ENCODE peak calls at places on chromosomes 6 and 20, in ten cellular contexts. U, K, N, O, R, F, Q, A, I and H are unnamed samples.

GRCh38 chr20:13813910-13814309 is 29.1 kb downstream of the NDUFAF5 start:
- DNase-seq in R (no peak), Q (no peak), K (peak; percentile 4), U (no peak), I (no peak), N (no peak), A (no peak), O (no peak), F (no peak), H (no peak)

GRCh38 chr6:15131234-15132195 is 114.4 kb upstream of the JARID2 start:
- DNase-seq in F (no peak), A (no peak), K (no peak), O (no peak), Q (no peak), N (no peak), I (no peak), R (no peak), U (no peak), H (no peak)

GRCh38 chr20:63896136-63896890 is 1.4 kb downstream of the DNAJC5 start:
- DNase-seq in Q (peak; percentile 74), U (peak; percentile 65), A (no peak), K (no peak), O (peak; percentile 83), R (peak; percentile 25), I (no peak), N (no peak), F (peak; percentile 21), H (peak; percentile 63)

GRCh38 chr6:153059757-153060156 is 57.2 kb upstream of the MTRF1L start:
- DNase-seq in U (no peak), N (no peak), F (no peak), O (no peak), Q (no peak), K (no peak), R (no peak), A (no peak), I (no peak), H (no peak)

GRCh38 chr6:50007821-50008220 is 14.0 kb downstream of the DEFB110 start:
- DNase-seq in O (no peak), Q (no peak), F (no peak), A (no peak), R (peak; percentile 75), K (no peak), N (no peak), I (no peak), U (no peak), H (peak; percentile 57)

GRCh38 chr6:158667360-158667981 is 17.6 kb downstream of the SYTL3 start:
- DNase-seq in R (no peak), O (no peak), U (no peak), K (no peak), F (no peak), Q (peak; percentile 9), A (no peak), I (no peak), N (no peak), H (no peak)

GRCh38 chr6:147970970-147971369 is 371.7 kb upstream of the SASH1 start:
- DNase-seq in Q (no peak), F (no peak), U (no peak), I (no peak), R (peak; percentile 44), K (no peak), O (no peak), A (no peak), N (no peak), H (no peak)

GRCh38 chr6:47424436-47424836 is 53.2 kb upstream of the CD2AP start:
- DNase-seq in U (no peak), I (no peak), O (no peak), Q (no peak), R (no peak), A (no peak), K (no peak), N (no peak), F (no peak), H (no peak)

GRCh38 chr20:32333181-32333987 is 24.7 kb upstream of the ASXL1 start:
- DNase-seq in Q (no peak), R (no peak), F (no peak), N (no peak), I (no peak), O (no peak), A (no peak), K (no peak), U (no peak), H (no peak)

GRCh38 chr6:96171112-96171511 is 155.3 kb downstream of the FUT9 start:
- DNase-seq in U (no peak), N (no peak), K (no peak), F (no peak), R (no peak), A (no peak), I (no peak), O (no peak), Q (no peak), H (no peak)

GRCh38 chr20:1735417-1736089 is 78.0 kb upstream of the SIRPG start:
- DNase-seq in K (no peak), U (no peak), I (no peak), Q (no peak), O (no peak), F (no peak), R (no peak), A (no peak), N (no peak), H (no peak)

GRCh38 chr6:134676307-134677281 is 273.3 kb downstream of the ALDH8A1 start:
- DNase-seq in K (peak; percentile 81), Q (peak; percentile 69), A (no peak), R (no peak), N (no peak), I (no peak), F (no peak), U (no peak), O (peak; percentile 80), H (no peak)

GRCh38 chr20:12700701-12701100 is 308.1 kb upstream of the SPTLC3 start:
- DNase-seq in R (no peak), U (no peak), A (no peak), O (no peak), Q (no peak), N (no peak), K (no peak), F (no peak), I (no peak), H (no peak)

GRCh38 chr6:32046450-32047083 is 8.4 kb downstream of the CYP21A2 start:
- DNase-seq in U (no peak), N (no peak), F (no peak), K (no peak), R (peak; percentile 17), I (no peak), O (no peak), Q (peak; percentile 23), A (no peak), H (no peak)

DNA sequence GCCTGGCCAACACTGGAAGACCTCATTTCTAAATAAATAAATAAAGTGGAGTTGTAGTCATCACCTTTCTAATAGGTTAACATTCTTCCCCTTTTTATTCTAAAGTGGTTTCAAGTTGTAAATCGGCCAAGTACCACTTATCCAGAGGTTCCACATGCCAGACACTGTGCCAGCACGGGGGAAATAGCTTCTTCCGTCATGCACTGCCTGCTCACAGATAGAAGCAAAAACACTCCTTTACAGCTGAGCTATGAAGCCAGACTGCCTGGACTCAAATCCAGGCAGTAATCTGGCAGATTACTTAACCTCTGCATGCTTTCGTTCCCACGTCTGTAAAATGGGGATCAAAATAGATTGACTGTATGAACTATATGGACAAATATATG is 17.1 kb upstream of the SCML4 start:
- DNase-seq in U (no peak), K (no peak), O (no peak), Q (no peak), R (no peak), F (no peak), A (no peak), I (no peak), N (no peak), H (no peak)
- TF ChIP-seq CTCF in U (no peak), K (no peak), O (no peak), Q (no peak), R (no peak), F (no peak), A (no peak), I (no peak), N (no peak), H (no peak)

DNA sequence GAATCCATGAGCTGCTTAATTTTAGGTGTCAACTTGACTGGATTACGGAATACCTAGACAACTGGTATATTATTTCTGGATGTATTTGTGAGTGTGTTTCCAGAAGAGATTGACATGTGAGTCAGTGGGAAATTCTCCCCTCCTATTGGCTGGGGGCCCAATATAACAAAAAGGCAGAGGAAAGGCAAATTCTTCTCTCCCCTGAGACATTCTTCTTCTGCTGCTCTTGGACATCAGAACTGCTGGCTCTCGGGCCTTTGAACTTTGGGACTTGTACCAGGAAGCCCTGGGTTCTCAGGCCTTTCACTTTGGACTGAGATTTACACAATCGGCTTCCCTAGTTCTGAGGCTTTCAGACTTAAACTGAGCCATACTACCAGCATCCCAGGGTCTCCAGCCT is 7.7 kb upstream of the BTN3A3 start:
- DNase-seq in N (no peak), Q (no peak), I (no peak), K (no peak), A (no peak), R (no peak), O (no peak), F (no peak), U (no peak), H (no peak)
- TF ChIP-seq CTCF in N (no peak), Q (no peak), I (no peak), K (no peak), A (no peak), R (no peak), O (no peak), F (no peak), U (no peak), H (no peak)

GRCh38 chr6:3751730-3752537 is 421 bp upstream of the PXDC1 start:
- DNase-seq in K (peak; percentile 93), F (peak; percentile 81), N (peak; percentile 57), Q (peak; percentile 78), R (peak; percentile 88), I (peak; percentile 85), U (no peak), O (peak; percentile 92), A (peak; percentile 86), H (peak; percentile 82)
- TF ChIP-seq CTCF in K (peak; percentile 26), F (peak; percentile 10), N (no peak), Q (no peak), R (peak; percentile 28), I (peak; percentile 14), U (no peak), O (peak; percentile 37), A (peak; percentile 40), H (peak; percentile 65)

GRCh38 chr6:36123270-36124139 is 6.8 kb upstream of the MAPK13 start:
- DNase-seq in N (peak; percentile 80), F (peak; percentile 55), A (peak; percentile 33), O (peak; percentile 93), Q (peak; percentile 94), I (peak; percentile 62), K (peak; percentile 82), U (peak; percentile 77), R (peak; percentile 91), H (peak; percentile 64)

GRCh38 chr6:36120979-36121706 is 9.2 kb upstream of the MAPK13 start:
- DNase-seq in Q (peak; percentile 88), R (peak; percentile 71), F (no peak), O (peak; percentile 91), N (no peak), K (peak; percentile 70), U (peak; percentile 45), I (peak; percentile 16), A (no peak), H (peak; percentile 27)

GRCh38 chr6:36120539-36120938 is 9.8 kb upstream of the MAPK13 start:
- DNase-seq in K (no peak), R (no peak), Q (peak; percentile 72), A (no peak), U (no peak), O (peak; percentile 88), F (no peak), N (no peak), I (no peak), H (no peak)

GRCh38 chr6:36122495-36123269 is 7.6 kb upstream of the MAPK13 start:
- DNase-seq in Q (no peak), K (no peak), I (no peak), U (no peak), R (no peak), N (no peak), A (no peak), F (no peak), O (peak; percentile 46), H (no peak)

GRCh38 chr6:36121752-36122494 is 8.4 kb upstream of the MAPK13 start:
- DNase-seq in A (no peak), F (no peak), N (no peak), I (no peak), U (no peak), Q (no peak), O (peak; percentile 45), K (no peak), R (no peak), H (no peak)
- TF ChIP-seq CTCF in A (no peak), F (no peak), N (no peak), I (no peak), U (no peak), Q (no peak), O (no peak), K (no peak), R (no peak), H (no peak)